ENCODE peak calls at places on chromosomes 2 and 18, in seven cellular contexts. D, G, V, L, F, O and X are unnamed samples.
A peak's percentile ranks its signal among the peaks of the same experiment; 100 is the strongest.

GRCh38 chr2:112733877-112734276 is 13.1 kb downstream of the NT5DC4 start:
- DNase-seq in D (no peak), G (no peak), V (no peak), O (no peak), F (no peak), L (no peak), X (no peak)

GRCh38 chr2:201532686-201533304 is 81.3 kb downstream of the STRADB start:
- DNase-seq in L (no peak), V (no peak), O (no peak), D (no peak), G (no peak), F (no peak), X (no peak)

GRCh38 chr18:63897072-63897471 is 9.6 kb downstream of the SERPINB2 start:
- DNase-seq in G (no peak), V (no peak), F (no peak), D (no peak), L (no peak), O (no peak), X (no peak)

GRCh38 chr2:201129044-201129505 is 13.1 kb downstream of the CFLAR start:
- DNase-seq in V (no peak), L (no peak), G (no peak), F (no peak), O (no peak), D (no peak), X (peak; percentile 44)

GRCh38 chr2:187462839-187463238 is 14.8 kb upstream of the CALCRL start:
- DNase-seq in G (no peak), V (no peak), L (no peak), D (no peak), F (no peak), O (no peak), X (no peak)

GRCh38 chr18:49561377-49562193 is at the start of gene LIPG:
- DNase-seq in D (no peak), O (peak; percentile 58), G (no peak), V (no peak), F (peak; percentile 49), L (no peak), X (peak; percentile 40)

GRCh38 chr2:43068053-43068471 is 158.3 kb downstream of the ZFP36L2 start:
- DNase-seq in O (no peak), L (peak; percentile 46), F (no peak), G (peak; percentile 36), V (peak; percentile 57), D (no peak), X (no peak)

GRCh38 chr18:46542545-46542944 is 114.5 kb downstream of the LOXHD1 start:
- DNase-seq in G (no peak), F (no peak), O (no peak), D (no peak), L (no peak), V (no peak), X (no peak)

GRCh38 chr2:85988914-85989270 is 100.1 kb upstream of the ST3GAL5 start:
- DNase-seq in O (no peak), L (no peak), G (no peak), V (no peak), D (no peak), F (no peak), X (no peak)

GRCh38 chr2:9211496-9211895 is 4.9 kb downstream of the ASAP2 start:
- DNase-seq in L (no peak), O (no peak), F (no peak), G (no peak), V (peak; percentile 21), D (peak; percentile 66), X (no peak)

GRCh38 chr18:74945774-74946545 is 263.0 kb downstream of the PTGR3 start:
- DNase-seq in L (no peak), O (no peak), D (no peak), V (no peak), F (no peak), G (no peak), X (no peak)

GRCh38 chr2:16952805-16953204 is 287.2 kb upstream of the CYRIA start:
- DNase-seq in O (no peak), F (no peak), D (no peak), L (no peak), G (no peak), V (no peak), X (no peak)

GRCh38 chr2:1915746-1916145 is 171.4 kb upstream of the PXDN start:
- DNase-seq in V (no peak), D (no peak), G (no peak), F (no peak), L (no peak), O (no peak), X (no peak)
- H3K36me3 ChIP-seq in V (no peaks in the 10 kb centered on the region), D (no peaks in the 10 kb centered on the region), G (no peaks in the 10 kb centered on the region), F (no peaks in the 10 kb centered on the region), L (no peaks in the 10 kb centered on the region), O (no peaks in the 10 kb centered on the region), X (no peaks in the 10 kb centered on the region)

DNA sequence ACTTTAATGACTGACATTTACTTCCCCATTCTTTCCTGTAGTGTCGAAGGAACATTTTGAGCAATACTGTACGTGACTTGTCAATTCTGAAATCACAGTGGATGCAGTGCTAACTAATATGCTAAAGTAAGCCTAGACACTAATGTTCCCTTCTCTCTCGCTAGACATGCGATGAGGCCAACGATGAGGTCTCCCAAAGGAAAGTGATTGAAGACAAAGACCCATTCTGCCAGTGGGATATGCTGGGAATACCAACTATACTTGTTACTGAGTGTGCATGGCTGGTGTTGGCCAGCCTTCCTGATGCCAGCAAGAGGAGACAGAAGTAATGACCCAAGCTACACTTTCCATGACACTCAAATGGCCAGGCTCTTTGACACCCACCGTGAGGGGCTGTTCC is 2.5 kb upstream of the SERPINE2 start:
- DNase-seq in O (no peak), L (no peak), D (no peak), F (no peak), G (no peak), V (no peak), X (no peak)
- H3K36me3 ChIP-seq in O (no peaks in the 10 kb centered on the region), L (no peaks in the 10 kb centered on the region), D (no peaks in the 10 kb centered on the region), F (no peaks in the 10 kb centered on the region), G (no peaks in the 10 kb centered on the region), V (no peaks in the 10 kb centered on the region), X (no peaks in the 10 kb centered on the region)

DNA sequence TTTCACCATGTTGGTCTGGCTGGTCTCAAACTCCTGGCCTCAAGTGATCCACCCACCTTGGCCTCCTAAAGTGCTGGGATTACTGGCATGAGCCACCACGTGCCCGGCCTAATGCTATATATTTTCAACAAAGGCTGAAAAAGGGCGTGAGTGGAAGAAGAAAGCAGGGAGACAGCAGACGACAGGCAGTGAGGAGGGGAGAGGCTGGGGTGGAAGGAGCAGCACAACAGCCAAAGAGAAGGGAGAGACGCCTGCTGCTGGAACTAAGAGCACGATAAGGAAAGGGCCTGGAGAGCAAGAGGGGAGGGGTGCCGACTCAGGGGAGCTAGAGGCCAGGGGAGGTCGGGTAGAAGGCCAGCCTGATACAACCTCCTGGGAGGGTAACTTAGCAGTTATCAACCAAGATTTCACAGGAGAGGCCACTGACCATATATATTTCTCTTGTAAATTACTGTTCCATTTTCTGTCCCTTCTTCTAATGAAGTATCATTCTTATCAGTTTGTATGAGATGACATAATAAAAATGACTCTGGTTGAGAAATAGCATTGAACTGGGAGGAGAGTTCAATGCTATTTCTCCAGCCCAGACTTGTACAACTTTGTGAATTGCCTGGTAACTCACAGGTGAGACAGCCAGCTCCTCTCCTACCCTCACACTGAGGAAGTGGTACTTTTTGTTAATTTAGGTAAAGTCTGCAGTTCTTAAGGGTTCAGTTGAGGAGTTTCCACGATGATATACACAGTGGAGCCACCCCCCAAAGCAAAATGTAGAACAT is 5.8 kb upstream of the RNU4ATAC start:
- DNase-seq in O (no peak), G (no peak), F (no peak), D (no peak), L (no peak), V (no peak), X (peak; percentile 49)
- H3K36me3 ChIP-seq in O (peaks cover 53% of the 10 kb centered on the region), G (no peaks in the 10 kb centered on the region), F (peaks cover 44% of the 10 kb centered on the region), D (peaks cover 14% of the 10 kb centered on the region), L (peaks cover 5% of the 10 kb centered on the region), V (peaks cover 61% of the 10 kb centered on the region), X (peaks cover 16% of the 10 kb centered on the region)

GRCh38 chr2:20042531-20042930 is 8.9 kb downstream of the LAPTM4A start:
- DNase-seq in D (no peak), L (no peak), G (no peak), F (no peak), V (no peak), O (no peak), X (no peak)
- H3K36me3 ChIP-seq in D (peaks cover 34% of the 10 kb centered on the region), L (peaks cover 28% of the 10 kb centered on the region), G (no peaks in the 10 kb centered on the region), F (peaks cover 35% of the 10 kb centered on the region), V (peaks cover 33% of the 10 kb centered on the region), O (peaks cover 35% of the 10 kb centered on the region), X (peaks cover 36% of the 10 kb centered on the region)

DNA sequence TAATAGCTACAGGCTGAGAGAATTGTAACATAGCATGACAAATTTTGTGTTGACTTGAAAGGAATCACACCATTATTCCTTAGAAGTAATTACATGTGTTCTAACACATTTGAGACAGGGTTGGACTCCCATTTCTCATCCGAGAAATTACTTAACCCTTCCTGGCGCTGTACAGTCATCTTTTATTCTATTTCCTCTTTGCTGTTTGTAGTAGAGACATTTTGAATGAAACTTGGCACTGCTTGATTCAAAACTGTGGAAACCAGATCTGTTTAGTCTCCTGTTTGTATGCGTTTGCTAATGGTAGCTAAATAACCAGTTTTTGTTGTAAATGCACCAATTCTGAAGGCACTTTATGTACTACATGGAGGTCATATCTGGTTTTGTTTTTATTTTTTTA is 231.9 kb downstream of the ALPK2 start:
- DNase-seq in L (no peak), O (no peak), D (no peak), F (no peak), G (no peak), V (no peak), X (no peak)
- H3K36me3 ChIP-seq in L (no peaks in the 10 kb centered on the region), O (peaks cover 42% of the 10 kb centered on the region), D (peaks cover 32% of the 10 kb centered on the region), F (peaks cover 33% of the 10 kb centered on the region), G (no peaks in the 10 kb centered on the region), V (no peaks in the 10 kb centered on the region), X (no peaks in the 10 kb centered on the region)

DNA sequence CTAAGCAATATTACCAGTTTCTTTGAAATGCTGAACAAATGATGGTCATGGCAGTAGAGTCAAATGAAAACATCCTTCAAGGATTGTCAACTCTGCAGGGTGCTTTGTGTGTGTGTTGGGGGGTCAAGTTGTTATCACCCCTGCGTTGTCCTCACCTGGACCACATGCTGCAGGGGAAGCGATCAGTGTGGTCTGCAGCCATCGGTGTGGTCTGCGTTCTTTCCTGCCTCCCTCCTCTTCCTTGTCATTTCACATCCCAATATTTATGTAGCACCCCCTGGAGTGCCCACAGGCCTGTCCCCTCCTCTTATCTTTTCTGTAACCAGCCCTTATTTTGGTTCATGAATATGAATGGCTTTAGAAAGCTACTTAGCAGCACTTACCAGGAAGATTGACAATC is 38.9 kb downstream of the UGP2 start:
- DNase-seq in V (no peak), O (no peak), D (no peak), L (no peak), G (no peak), F (no peak), X (no peak)
- H3K36me3 ChIP-seq in V (peaks cover 42% of the 10 kb centered on the region), O (peaks cover 38% of the 10 kb centered on the region), D (peaks cover 36% of the 10 kb centered on the region), L (no peaks in the 10 kb centered on the region), G (no peaks in the 10 kb centered on the region), F (peaks cover 56% of the 10 kb centered on the region), X (no peaks in the 10 kb centered on the region)

GRCh38 chr2:239140346-239141020 is 260.3 kb downstream of the HDAC4 start:
- DNase-seq in O (no peak), V (no peak), G (no peak), F (peak; percentile 37), D (no peak), L (no peak), X (no peak)

GRCh38 chr2:239139566-239139965 is 261.3 kb downstream of the HDAC4 start:
- DNase-seq in L (no peak), G (no peak), D (no peak), O (no peak), V (no peak), F (peak; percentile 40), X (no peak)

GRCh38 chr2:239142806-239143205 is 258.0 kb downstream of the HDAC4 start:
- DNase-seq in L (no peak), G (no peak), V (no peak), F (no peak), D (no peak), O (peak; percentile 22), X (no peak)

GRCh38 chr2:239142296-239142695 is 258.5 kb downstream of the HDAC4 start:
- DNase-seq in O (peak; percentile 31), L (no peak), G (no peak), D (no peak), V (no peak), F (no peak), X (no peak)

GRCh38 chr2:239141021-239141760 is 259.6 kb downstream of the HDAC4 start:
- DNase-seq in O (peak; percentile 25), V (no peak), L (no peak), D (no peak), G (no peak), F (no peak), X (peak; percentile 19)
- H3K36me3 ChIP-seq in O (peaks cover 83% of the 10 kb centered on the region), V (peaks cover 77% of the 10 kb centered on the region), L (peaks cover 74% of the 10 kb centered on the region), D (peaks cover 94% of the 10 kb centered on the region), G (no peaks in the 10 kb centered on the region), F (peaks cover 97% of the 10 kb centered on the region), X (peaks cover 93% of the 10 kb centered on the region)